ENCODE peak calls at places on chromosomes 12 and 14, in six cellular contexts. Z, U, K, L, C and O are unnamed samples.
A peak's percentile ranks its signal among the peaks of the same experiment; 100 is the strongest.

GRCh38 chr14:89330236-89331002 is 86.6 kb downstream of the FOXN3 start:
- DNase-seq in Z (no peak), U (peak; percentile 76), K (peak; percentile 67), L (no peak), C (no peak), O (no peak)

GRCh38 chr12:81998761-81999378 is 239.7 kb upstream of the PPFIA2 start:
- DNase-seq in Z (no peak), U (no peak), K (no peak), L (no peak), C (no peak), O (no peak)

GRCh38 chr14:76599556-76599955 is 161.7 kb upstream of the VASH1 start:
- DNase-seq in Z (no peak), U (no peak), K (no peak), L (no peak), C (no peak), O (no peak)

GRCh38 chr14:71108398-71109114 is 201.3 kb downstream of the PCNX1 start:
- DNase-seq in Z (no peak), U (no peak), K (no peak), L (no peak), C (no peak), O (no peak)

GRCh38 chr14:100591453-100592371 is 4.5 kb upstream of the BEGAIN start:
- DNase-seq in Z (no peak), U (no peak), K (no peak), L (no peak), C (no peak), O (no peak)

GRCh38 chr12:8127138-8127537 is 3.7 kb downstream of the CLEC4A start:
- DNase-seq in Z (peak; percentile 66), U (no peak), K (no peak), L (no peak), C (no peak), O (no peak)

GRCh38 chr12:127170271-127171180 is 1096.4 kb upstream of the TMEM132C start:
- DNase-seq in Z (no peak), U (peak; percentile 27), K (no peak), L (no peak), C (no peak), O (no peak)

GRCh38 chr14:77638738-77639137 is 22.3 kb upstream of the SPTLC2 start:
- DNase-seq in Z (no peak), U (peak; percentile 96), K (no peak), L (peak; percentile 45), C (no peak), O (no peak)

GRCh38 chr12:131101006-131101405 is 147.3 kb downstream of the ADGRD1 start:
- DNase-seq in Z (no peak), U (no peak), K (peak; percentile 3), L (no peak), C (no peak), O (no peak)

GRCh38 chr12:107320929-107321618 is 227.7 kb upstream of the CRY1 start:
- DNase-seq in Z (no peak), U (no peak), K (no peak), L (peak; percentile 71), C (no peak), O (no peak)

GRCh38 chr12:110203546-110203945 is 77.5 kb upstream of the ATP2A2 start:
- DNase-seq in Z (no peak), U (no peak), K (no peak), L (no peak), C (no peak), O (no peak)

GRCh38 chr14:20555845-20556244 is 5.0 kb downstream of the RNASE9 start:
- DNase-seq in Z (peak; percentile 45), U (no peak), K (no peak), L (no peak), C (no peak), O (no peak)

GRCh38 chr14:89351364-89351957 is 65.6 kb downstream of the FOXN3 start:
- DNase-seq in Z (no peak), U (no peak), K (peak; percentile 76), L (peak; percentile 29), C (peak; percentile 98), O (no peak)

GRCh38 chr12:52006726-52007157 is at the start of gene TAMALIN:
- DNase-seq in Z (no peak), U (no peak), K (peak; percentile 83), L (no peak), C (no peak), O (peak; percentile 84)

GRCh38 chr12:101940400-101940950 is 63.1 kb downstream of the DRAM1 start:
- DNase-seq in Z (no peak), U (no peak), K (no peak), L (no peak), C (no peak), O (no peak)

GRCh38 chr14:94056579-94057308 is 24.3 kb downstream of the DDX24 start:
- DNase-seq in Z (no peak), U (no peak), K (no peak), L (no peak), C (no peak), O (no peak)

GRCh38 chr12:70078161-70078560 is 165.1 kb upstream of the CNOT2 start:
- DNase-seq in Z (no peak), U (no peak), K (no peak), L (no peak), C (no peak), O (no peak)

GRCh38 chr14:59262717-59263469 is 74.4 kb downstream of the DAAM1 start:
- DNase-seq in Z (no peak), U (no peak), K (no peak), L (peak; percentile 42), C (peak; percentile 95), O (no peak)

GRCh38 chr12:108805136-108805535 is 52.2 kb downstream of the SSH1 start:
- DNase-seq in Z (no peak), U (no peak), K (no peak), L (no peak), C (no peak), O (no peak)

GRCh38 chr14:104680806-104681688 is 8.4 kb upstream of the INF2 start:
- DNase-seq in Z (no peak), U (peak; percentile 72), K (no peak), L (peak; percentile 86), C (peak; percentile 73), O (peak; percentile 91)

GRCh38 chr14:101000711-101001110 is 97.2 kb upstream of the RTL1 start:
- DNase-seq in Z (no peak), U (no peak), K (no peak), L (no peak), C (no peak), O (no peak)

GRCh38 chr12:47545938-47546609 is 159.8 kb downstream of the RPAP3 start:
- DNase-seq in Z (no peak), U (no peak), K (no peak), L (no peak), C (no peak), O (no peak)

GRCh38 chr12:116734156-116734768 is 3.6 kb downstream of the SPRING1 start:
- DNase-seq in Z (no peak), U (no peak), K (no peak), L (no peak), C (peak; percentile 89), O (no peak)

GRCh38 chr14:49881296-49882006 is 11.4 kb upstream of the ARF6 start:
- DNase-seq in Z (no peak), U (no peak), K (no peak), L (no peak), C (no peak), O (no peak)

GRCh38 chr14:103023881-103024473 is 33.4 kb downstream of the CDC42BPB start:
- DNase-seq in Z (no peak), U (peak; percentile 40), K (no peak), L (no peak), C (no peak), O (peak; percentile 63)

GRCh38 chr14:92982941-92983340 is 60.0 kb downstream of the CHGA start:
- DNase-seq in Z (no peak), U (no peak), K (no peak), L (no peak), C (peak; percentile 22), O (no peak)

GRCh38 chr14:95432152-95433093 is 84.0 kb downstream of the SYNE3 start:
- DNase-seq in Z (no peak), U (no peak), K (peak; percentile 56), L (peak; percentile 37), C (peak; percentile 16), O (no peak)

GRCh38 chr14:91070572-91070971 is 10.1 kb upstream of the RPS6KA5 start:
- DNase-seq in Z (no peak), U (no peak), K (no peak), L (no peak), C (no peak), O (no peak)

GRCh38 chr14:68281497-68281896 is 461.9 kb downstream of the RAD51B start:
- DNase-seq in Z (no peak), U (no peak), K (no peak), L (no peak), C (no peak), O (no peak)

GRCh38 chr14:57168138-57168695 is 100.5 kb downstream of the EXOC5 start:
- DNase-seq in Z (no peak), U (no peak), K (no peak), L (no peak), C (no peak), O (no peak)

GRCh38 chr12:55653031-55653430 is 16.3 kb downstream of the OR10P1 start:
- DNase-seq in Z (no peak), U (no peak), K (no peak), L (no peak), C (no peak), O (no peak)

GRCh38 chr14:90641111-90642010 is 174.9 kb downstream of the TTC7B start:
- DNase-seq in Z (no peak), U (no peak), K (no peak), L (no peak), C (no peak), O (no peak)

GRCh38 chr12:526089-526488 is 66.3 kb downstream of the B4GALNT3 start:
- DNase-seq in Z (no peak), U (no peak), K (no peak), L (no peak), C (no peak), O (no peak)

DNA sequence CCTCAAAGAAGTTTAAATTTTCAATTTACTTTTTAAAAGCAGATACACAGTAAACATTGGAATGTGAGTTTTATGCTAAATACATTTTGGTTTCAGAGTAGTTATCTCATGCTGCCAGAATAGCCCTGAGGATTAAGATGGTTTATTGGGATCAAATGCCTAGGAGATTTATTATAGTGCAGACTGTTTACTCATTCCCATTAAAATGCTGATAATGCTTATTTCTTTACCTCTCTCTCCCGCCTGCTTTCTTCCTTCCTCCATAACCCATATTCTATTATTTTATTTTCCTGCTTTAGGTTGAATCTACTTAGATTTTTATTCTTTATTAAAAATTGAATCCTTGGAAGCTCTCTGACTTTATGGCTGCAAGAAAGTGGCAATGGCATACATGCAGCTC is 340.1 kb downstream of the DIO2 start:
- DNase-seq in Z (no peak), U (no peak), K (no peak), L (no peak), C (no peak), O (no peak)
- TF ChIP-seq CTCF in Z (no peak), U (no peak), K (no peak), L (no peak), C (no peak), O (no peak)

GRCh38 chr14:105945891-105946290 is 419.5 kb downstream of the TMEM121 start:
- DNase-seq in Z (no peak), U (no peak), K (no peak), L (peak; percentile 8), C (no peak), O (no peak)
- TF ChIP-seq CTCF in Z (no peak), U (peak; percentile 14), K (no peak), L (peak; percentile 19), C (peak; percentile 53), O (no peak)

GRCh38 chr14:99538275-99538674 is 57.1 kb downstream of the CCNK start:
- DNase-seq in Z (no peak), U (no peak), K (no peak), L (no peak), C (no peak), O (no peak)
- TF ChIP-seq CTCF in Z (no peak), U (peak; percentile 44), K (no peak), L (no peak), C (no peak), O (no peak)

GRCh38 chr12:98653866-98654493 is 8.9 kb downstream of the APAF1 start:
- DNase-seq in Z (no peak), U (peak; percentile 56), K (no peak), L (peak; percentile 77), C (peak; percentile 68), O (no peak)
- TF ChIP-seq CTCF in Z (peak; percentile 27), U (peak; percentile 80), K (peak; percentile 37), L (peak; percentile 88), C (peak; percentile 65), O (peak; percentile 58)